ENCODE peak calls at places on chromosomes 13 and 19, in seven cellular contexts. R is SK-N-SH, V is HCT116, F is pancreas, L is nephron progenitor cell, N is HT-29, A is NCI-H1105. O is an unnamed sample.

GRCh38 chr19:45171211-45171623 is 6.8 kb downstream of the TRAPPC6A start:
- DNase-seq in R (no peak), F (no peak), V (no peak), A (no peak), N (no peak), L (no peak), O (no peak)

GRCh38 chr13:75547917-75548316 is 1.7 kb upstream of the UCHL3 start:
- DNase-seq in V (no peak), N (no peak), R (no peak), A (no peak), L (no peak), F (no peak), O (no peak)

GRCh38 chr13:53032849-53033248 is 4.2 kb downstream of the OLFM4 start:
- DNase-seq in L (no peak), A (no peak), R (no peak), V (no peak), F (no peak), N (no peak), O (no peak)

GRCh38 chr13:54573186-54573585 is 1544.6 kb downstream of the OLFM4 start:
- DNase-seq in V (no peak), A (no peak), L (no peak), R (no peak), N (no peak), F (no peak), O (no peak)

GRCh38 chr13:73146705-73147104 is 87.9 kb downstream of the KLF5 start:
- DNase-seq in V (no peak), L (no peak), A (no peak), N (no peak), F (no peak), R (no peak), O (no peak)

GRCh38 chr13:75197803-75198202 is 284.2 kb downstream of the TBC1D4 start:
- DNase-seq in R (no peak), L (no peak), A (no peak), F (no peak), N (no peak), V (no peak), O (no peak)

GRCh38 chr13:33997574-33997973 is 179.6 kb downstream of the RFC3 start:
- DNase-seq in V (no peak), R (no peak), A (no peak), N (no peak), L (no peak), F (no peak), O (no peak)

GRCh38 chr13:109700176-109700575 is 86.2 kb downstream of the IRS2 start:
- DNase-seq in L (peak), R (peak), V (no peak), F (peak), A (peak), N (peak), O (peak)

GRCh38 chr19:46713781-46714522 is 3.0 kb downstream of the PRKD2 start:
- DNase-seq in L (peak), R (peak), N (peak), A (peak), F (peak), V (peak), O (peak)

GRCh38 chr19:18100710-18101109 is 3.1 kb downstream of the MAST3 start:
- DNase-seq in R (no peak), V (no peak), A (no peak), L (peak), F (no peak), N (no peak), O (no peak)

GRCh38 chr13:36297600-36298338 is at the start of gene CCDC169:
- DNase-seq in R (peak), A (peak), F (peak), V (no peak), L (peak), N (no peak), O (peak)

GRCh38 chr13:35996360-35996759 is 134.8 kb downstream of the DCLK1 start:
- DNase-seq in A (no peak), V (no peak), N (no peak), L (no peak), F (no peak), R (no peak), O (no peak)

GRCh38 chr13:22569830-22570229 is 610.9 kb upstream of the SGCG start:
- DNase-seq in L (no peak), N (peak), V (no peak), A (no peak), R (no peak), F (no peak), O (no peak)

GRCh38 chr13:113095146-113096051 is 10.2 kb upstream of the F7 start:
- DNase-seq in A (no peak), F (no peak), L (no peak), R (no peak), V (no peak), N (no peak), O (no peak)

GRCh38 chr19:44653977-44654784 is 10.5 kb downstream of the PVR start:
- DNase-seq in L (peak), V (no peak), A (no peak), R (no peak), N (peak), F (peak), O (peak)

GRCh38 chr13:114325729-114326128 is 11.4 kb downstream of the CHAMP1 start:
- DNase-seq in L (no peak), F (no peak), R (no peak), N (no peak), A (no peak), V (no peak), O (no peak)